ENCODE peak calls at places on chromosomes 2 and 18, in seven cellular contexts. One of them, this sample, is unnamed.
A peak's percentile ranks its signal among the peaks of the same experiment; 100 is the strongest.

GRCh38 chr2:69948032-69948962 is 13.1 kb downstream of the ASPRV1 start:
- DNase-seq in endothelial cell: no peak
- DNase-seq in CD8-positive, alpha-beta T cell: no peak
- DNase-seq in Peyer's patch: no peak
- DNase-seq in neural crest cell: no peak
- DNase-seq in astrocyte of the spinal cord: no peak
- DNase-seq in GM06990: no peak
- DNase-seq in this sample: no peak

GRCh38 chr18:51229328-51229727 is 31.8 kb upstream of the MEX3C start:
- DNase-seq in GM06990: no peak
- DNase-seq in astrocyte of the spinal cord: no peak
- DNase-seq in CD8-positive, alpha-beta T cell: no peak
- DNase-seq in endothelial cell: no peak
- DNase-seq in neural crest cell: no peak
- DNase-seq in Peyer's patch: no peak
- DNase-seq in this sample: no peak

GRCh38 chr18:30730915-30731314 is 311.6 kb downstream of the DSC3 start:
- DNase-seq in astrocyte of the spinal cord: no peak
- DNase-seq in GM06990: no peak
- DNase-seq in Peyer's patch: no peak
- DNase-seq in neural crest cell: no peak
- DNase-seq in endothelial cell: no peak
- DNase-seq in CD8-positive, alpha-beta T cell: no peak
- DNase-seq in this sample: no peak

GRCh38 chr2:239263231-239263936 is 137.4 kb downstream of the HDAC4 start:
- DNase-seq in endothelial cell: no peak
- DNase-seq in Peyer's patch: peak; percentile 10
- DNase-seq in GM06990: no peak
- DNase-seq in CD8-positive, alpha-beta T cell: no peak
- DNase-seq in astrocyte of the spinal cord: no peak
- DNase-seq in neural crest cell: no peak
- DNase-seq in this sample: no peak

GRCh38 chr18:25814841-25815458 is 275.5 kb downstream of the SS18 start:
- DNase-seq in Peyer's patch: no peak
- DNase-seq in endothelial cell: no peak
- DNase-seq in astrocyte of the spinal cord: no peak
- DNase-seq in GM06990: no peak
- DNase-seq in CD8-positive, alpha-beta T cell: no peak
- DNase-seq in neural crest cell: no peak
- DNase-seq in this sample: peak; percentile 21

GRCh38 chr2:96408631-96409542 is 73.3 kb downstream of the NCAPH start:
- DNase-seq in CD8-positive, alpha-beta T cell: no peak
- DNase-seq in GM06990: no peak
- DNase-seq in astrocyte of the spinal cord: peak; percentile 47
- DNase-seq in endothelial cell: no peak
- DNase-seq in Peyer's patch: no peak
- DNase-seq in neural crest cell: peak; percentile 24
- DNase-seq in this sample: no peak

GRCh38 chr2:120892967-120893667 is 157.4 kb downstream of the GLI2 start:
- DNase-seq in Peyer's patch: no peak
- DNase-seq in CD8-positive, alpha-beta T cell: no peak
- DNase-seq in GM06990: no peak
- DNase-seq in neural crest cell: peak; percentile 22
- DNase-seq in astrocyte of the spinal cord: peak; percentile 62
- DNase-seq in endothelial cell: no peak
- DNase-seq in this sample: no peak

GRCh38 chr2:222423632-222424280 is 587 bp upstream of the SGPP2 start:
- DNase-seq in neural crest cell: no peak
- DNase-seq in astrocyte of the spinal cord: no peak
- DNase-seq in Peyer's patch: no peak
- DNase-seq in GM06990: peak; percentile 67
- DNase-seq in endothelial cell: no peak
- DNase-seq in CD8-positive, alpha-beta T cell: no peak
- DNase-seq in this sample: peak; percentile 69

GRCh38 chr2:2269989-2270562 is 61.0 kb downstream of the MYT1L start:
- DNase-seq in CD8-positive, alpha-beta T cell: no peak
- DNase-seq in GM06990: no peak
- DNase-seq in astrocyte of the spinal cord: no peak
- DNase-seq in neural crest cell: no peak
- DNase-seq in Peyer's patch: no peak
- DNase-seq in endothelial cell: no peak
- DNase-seq in this sample: no peak

GRCh38 chr2:62465741-62466500 is 40.1 kb downstream of the TMEM17 start:
- DNase-seq in endothelial cell: peak; percentile 65
- DNase-seq in GM06990: no peak
- DNase-seq in astrocyte of the spinal cord: no peak
- DNase-seq in Peyer's patch: no peak
- DNase-seq in neural crest cell: no peak
- DNase-seq in CD8-positive, alpha-beta T cell: no peak
- DNase-seq in this sample: no peak
- TF ChIP-seq CTCF in endothelial cell: no peak
- TF ChIP-seq CTCF in GM06990: no peak
- TF ChIP-seq CTCF in astrocyte of the spinal cord: no peak
- TF ChIP-seq CTCF in Peyer's patch: no peak
- TF ChIP-seq CTCF in neural crest cell: no peak
- TF ChIP-seq CTCF in CD8-positive, alpha-beta T cell: no peak
- TF ChIP-seq CTCF in this sample: no peak

DNA sequence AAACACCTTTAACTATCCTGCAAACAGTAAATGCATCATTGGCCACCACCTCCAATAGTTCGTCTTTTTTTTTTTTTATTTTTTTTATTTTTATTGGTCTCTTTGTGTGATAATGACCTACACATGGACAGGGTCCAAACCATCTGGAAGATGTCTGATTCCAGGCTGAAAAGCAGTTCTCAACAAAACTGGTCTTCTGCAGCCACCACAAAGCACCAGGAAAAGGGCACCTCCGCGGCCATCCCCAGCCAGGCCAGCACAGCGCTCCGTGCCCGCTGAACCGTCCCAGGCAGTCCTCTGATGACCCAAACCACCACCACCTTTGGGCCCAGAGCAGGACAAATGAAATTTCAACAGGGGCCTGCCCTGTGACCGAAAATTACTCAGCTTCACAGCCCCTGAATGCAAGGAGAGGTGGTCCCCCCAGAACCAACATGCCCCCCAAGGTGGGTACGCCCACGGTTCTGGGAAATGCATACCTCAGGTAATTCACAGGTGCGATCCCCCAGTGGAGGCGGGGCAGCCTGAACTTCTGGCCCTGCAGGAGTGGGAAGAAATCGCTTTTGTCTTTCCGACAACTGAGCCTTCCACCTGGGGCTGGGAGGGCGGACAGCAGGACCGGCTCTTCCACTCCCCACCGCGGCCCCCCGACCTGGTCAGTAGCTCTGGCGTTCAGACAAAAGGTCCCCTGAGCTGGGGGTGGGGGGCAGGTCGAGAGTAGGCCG is 1.6 kb downstream of the ARL4C start:
- DNase-seq in astrocyte of the spinal cord: no peak
- DNase-seq in endothelial cell: no peak
- DNase-seq in Peyer's patch: no peak
- DNase-seq in GM06990: no peak
- DNase-seq in neural crest cell: no peak
- DNase-seq in CD8-positive, alpha-beta T cell: peak; percentile 18
- DNase-seq in this sample: no peak
- TF ChIP-seq CTCF in astrocyte of the spinal cord: no peak
- TF ChIP-seq CTCF in endothelial cell: no peak
- TF ChIP-seq CTCF in Peyer's patch: no peak
- TF ChIP-seq CTCF in GM06990: no peak
- TF ChIP-seq CTCF in neural crest cell: peak; percentile 6
- TF ChIP-seq CTCF in CD8-positive, alpha-beta T cell: no peak
- TF ChIP-seq CTCF in this sample: no peak

DNA sequence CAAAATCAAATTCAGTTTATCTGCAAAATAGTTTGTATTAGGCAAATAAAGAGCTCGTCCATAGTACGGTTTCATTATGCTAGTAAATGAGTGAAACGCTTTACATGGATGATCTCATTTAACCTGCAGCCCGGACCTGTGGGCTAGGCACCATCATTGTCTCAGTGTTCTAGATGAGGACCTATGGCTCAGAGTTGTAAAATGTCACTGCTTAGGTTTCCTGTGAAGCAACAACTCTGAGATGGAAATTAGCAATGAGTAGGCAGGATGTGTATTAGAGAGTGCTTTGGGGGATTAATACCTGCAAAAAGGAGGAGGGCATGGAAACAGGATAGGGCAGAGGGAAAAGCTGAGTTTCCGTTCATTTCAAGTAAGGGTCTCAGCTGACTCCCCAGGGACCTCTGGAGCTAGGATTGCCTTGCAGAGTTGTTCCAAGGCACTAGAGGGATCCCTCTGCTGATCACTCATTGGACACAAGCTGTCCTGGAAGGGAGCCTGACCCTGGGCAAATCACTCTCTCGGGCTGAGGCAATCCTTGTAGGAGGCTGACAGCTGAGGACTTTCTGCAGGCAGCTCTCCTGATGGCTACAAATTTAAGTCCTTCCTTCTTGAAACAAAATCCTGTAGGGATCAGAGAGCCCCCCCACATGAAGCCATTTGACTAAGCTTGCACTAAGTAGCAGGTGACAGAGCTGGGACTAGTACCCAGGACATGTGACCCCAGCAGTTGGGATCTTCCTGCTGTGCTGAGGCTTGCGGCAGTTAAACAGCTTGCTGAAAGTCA is 58.8 kb upstream of the SIX2 start:
- DNase-seq in GM06990: no peak
- DNase-seq in Peyer's patch: no peak
- DNase-seq in neural crest cell: no peak
- DNase-seq in endothelial cell: peak; percentile 9
- DNase-seq in CD8-positive, alpha-beta T cell: no peak
- DNase-seq in astrocyte of the spinal cord: no peak
- DNase-seq in this sample: no peak
- TF ChIP-seq CTCF in GM06990: no peak
- TF ChIP-seq CTCF in Peyer's patch: no peak
- TF ChIP-seq CTCF in neural crest cell: no peak
- TF ChIP-seq CTCF in endothelial cell: no peak
- TF ChIP-seq CTCF in CD8-positive, alpha-beta T cell: no peak
- TF ChIP-seq CTCF in astrocyte of the spinal cord: no peak
- TF ChIP-seq CTCF in this sample: no peak

GRCh38 chr18:10805587-10806088 is 279.8 kb downstream of the NAPG start:
- DNase-seq in CD8-positive, alpha-beta T cell: no peak
- DNase-seq in endothelial cell: no peak
- DNase-seq in neural crest cell: no peak
- DNase-seq in astrocyte of the spinal cord: no peak
- DNase-seq in GM06990: no peak
- DNase-seq in Peyer's patch: no peak
- DNase-seq in this sample: no peak
- TF ChIP-seq CTCF in CD8-positive, alpha-beta T cell: no peak
- TF ChIP-seq CTCF in endothelial cell: no peak
- TF ChIP-seq CTCF in neural crest cell: no peak
- TF ChIP-seq CTCF in astrocyte of the spinal cord: no peak
- TF ChIP-seq CTCF in GM06990: no peak
- TF ChIP-seq CTCF in Peyer's patch: no peak
- TF ChIP-seq CTCF in this sample: no peak

GRCh38 chr2:167964650-167965404 is 282.6 kb downstream of the STK39 start:
- DNase-seq in endothelial cell: no peak
- DNase-seq in GM06990: no peak
- DNase-seq in CD8-positive, alpha-beta T cell: no peak
- DNase-seq in neural crest cell: no peak
- DNase-seq in astrocyte of the spinal cord: peak; percentile 10
- DNase-seq in Peyer's patch: no peak
- DNase-seq in this sample: peak; percentile 6
- TF ChIP-seq CTCF in endothelial cell: peak; percentile 38
- TF ChIP-seq CTCF in GM06990: peak; percentile 24
- TF ChIP-seq CTCF in CD8-positive, alpha-beta T cell: no peak
- TF ChIP-seq CTCF in neural crest cell: peak; percentile 48
- TF ChIP-seq CTCF in astrocyte of the spinal cord: peak; percentile 16
- TF ChIP-seq CTCF in Peyer's patch: no peak
- TF ChIP-seq CTCF in this sample: no peak

GRCh38 chr2:20674974-20675679 is 8.2 kb downstream of the GDF7 start:
- DNase-seq in Peyer's patch: no peak
- DNase-seq in astrocyte of the spinal cord: peak; percentile 77
- DNase-seq in CD8-positive, alpha-beta T cell: no peak
- DNase-seq in neural crest cell: no peak
- DNase-seq in endothelial cell: peak; percentile 37
- DNase-seq in GM06990: no peak
- DNase-seq in this sample: peak; percentile 7
- TF ChIP-seq CTCF in Peyer's patch: no peak
- TF ChIP-seq CTCF in astrocyte of the spinal cord: no peak
- TF ChIP-seq CTCF in CD8-positive, alpha-beta T cell: no peak
- TF ChIP-seq CTCF in neural crest cell: no peak
- TF ChIP-seq CTCF in endothelial cell: no peak
- TF ChIP-seq CTCF in GM06990: no peak
- TF ChIP-seq CTCF in this sample: no peak

DNA sequence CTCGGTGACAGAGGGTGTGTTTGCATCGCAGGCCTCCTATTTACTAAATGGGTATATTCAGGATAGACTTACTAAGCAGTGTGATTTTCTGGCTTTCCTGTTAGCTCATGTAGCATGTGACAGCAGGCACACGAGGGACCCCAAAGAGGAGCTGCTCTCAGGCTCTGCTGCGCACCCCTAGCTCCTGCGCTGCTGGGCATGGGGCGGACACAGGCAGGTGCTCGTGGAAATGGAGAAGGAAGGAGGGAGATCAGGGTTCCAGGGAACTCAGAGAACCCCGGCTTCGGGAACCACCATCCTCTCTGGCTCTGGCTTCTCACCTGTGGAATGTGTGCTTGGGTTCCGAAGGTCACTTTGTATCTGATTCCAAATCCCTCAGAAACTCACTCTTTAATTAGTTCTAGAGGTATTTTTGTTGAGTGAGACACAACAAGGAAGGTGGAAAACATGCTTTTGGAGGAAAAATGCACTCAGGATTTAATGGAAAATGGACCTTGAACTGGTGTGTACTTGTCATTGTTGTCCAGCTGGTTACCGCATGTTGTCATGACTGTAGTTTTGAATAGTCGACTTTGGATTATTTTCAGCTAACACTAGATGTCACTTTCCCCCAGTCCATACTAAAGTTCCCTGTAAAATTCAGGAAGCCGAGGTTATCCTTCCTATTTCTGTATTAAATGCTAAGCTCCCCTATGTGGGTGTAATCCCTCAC is 3.5 kb downstream of the SNTG2 start:
- DNase-seq in astrocyte of the spinal cord: peak; percentile 24
- DNase-seq in neural crest cell: no peak
- DNase-seq in Peyer's patch: no peak
- DNase-seq in CD8-positive, alpha-beta T cell: no peak
- DNase-seq in GM06990: no peak
- DNase-seq in endothelial cell: no peak
- DNase-seq in this sample: no peak
- TF ChIP-seq CTCF in astrocyte of the spinal cord: peak; percentile 27
- TF ChIP-seq CTCF in neural crest cell: peak; percentile 42
- TF ChIP-seq CTCF in Peyer's patch: no peak
- TF ChIP-seq CTCF in CD8-positive, alpha-beta T cell: no peak
- TF ChIP-seq CTCF in GM06990: no peak
- TF ChIP-seq CTCF in endothelial cell: no peak
- TF ChIP-seq CTCF in this sample: no peak

DNA sequence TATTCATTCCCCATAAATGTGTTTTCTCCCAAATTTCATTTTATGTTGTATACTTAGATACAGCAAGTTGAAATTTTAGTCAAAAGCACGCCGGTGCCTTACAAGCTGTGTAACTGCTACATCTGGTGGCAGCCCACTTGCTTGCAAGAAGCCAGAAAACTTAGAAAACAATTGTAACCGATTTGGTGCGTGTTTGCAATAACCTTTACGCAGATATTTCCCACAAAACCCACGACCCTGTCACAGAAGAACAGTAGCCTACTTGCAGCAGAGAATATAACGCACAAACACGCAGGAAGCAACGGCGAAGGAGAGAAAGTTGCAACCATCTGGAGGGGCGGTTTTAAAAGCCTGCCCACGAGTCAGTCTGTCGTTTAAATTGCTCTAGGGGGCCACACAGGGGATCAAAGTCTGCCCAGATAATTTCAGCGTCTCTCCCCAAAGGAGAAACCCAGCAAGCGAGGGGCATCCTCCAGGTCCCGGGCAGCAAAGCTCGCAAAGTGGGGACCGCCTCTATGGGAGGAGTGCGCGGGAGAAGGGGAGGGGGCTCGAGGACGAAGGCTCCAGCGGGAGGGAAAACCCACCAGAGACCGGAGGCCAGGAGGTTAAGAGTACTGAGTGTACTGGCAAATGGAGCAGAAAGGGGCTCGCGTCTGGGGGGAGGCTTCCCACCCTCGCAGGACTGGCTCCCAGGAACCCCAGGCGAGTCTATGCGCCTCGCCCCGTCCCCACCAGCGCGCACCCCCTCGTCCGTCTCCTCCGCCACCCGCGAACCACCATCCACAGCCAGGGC is 1.2 kb downstream of the TLK1 start:
- DNase-seq in CD8-positive, alpha-beta T cell: peak; percentile 29
- DNase-seq in endothelial cell: peak; percentile 62
- DNase-seq in Peyer's patch: peak; percentile 56
- DNase-seq in neural crest cell: peak; percentile 50
- DNase-seq in astrocyte of the spinal cord: peak; percentile 78
- DNase-seq in GM06990: peak; percentile 77
- DNase-seq in this sample: peak; percentile 49
- TF ChIP-seq CTCF in CD8-positive, alpha-beta T cell: peak; percentile 65
- TF ChIP-seq CTCF in endothelial cell: no peak
- TF ChIP-seq CTCF in Peyer's patch: peak; percentile 50
- TF ChIP-seq CTCF in neural crest cell: peak; percentile 60
- TF ChIP-seq CTCF in astrocyte of the spinal cord: peak; percentile 73
- TF ChIP-seq CTCF in GM06990: peak; percentile 69
- TF ChIP-seq CTCF in this sample: peak; percentile 48